ENCODE peak calls at places on chromosomes 3 and 15, in six cellular contexts. X, A, H, T, V and Z are unnamed samples.

GRCh38 chr15:74193305-74193718 is 9.3 kb downstream of the STRA6 start:
- DNase-seq in X (no peak), T (no peak), A (peak), V (no peak), H (peak), Z (peak)

GRCh38 chr3:25592510-25592968 is 72.2 kb downstream of the TOP2B start:
- DNase-seq in H (peak), V (no peak), A (peak), T (peak), X (peak), Z (no peak)

GRCh38 chr3:46489875-46490274 is 7.9 kb upstream of the RTP3 start:
- DNase-seq in V (no peak), H (no peak), T (no peak), X (no peak), A (peak), Z (no peak)

GRCh38 chr3:197593046-197593380 is 37.2 kb upstream of the BDH1 start:
- DNase-seq in V (no peak), T (no peak), A (no peak), X (no peak), H (no peak), Z (no peak)

GRCh38 chr15:85711590-85712192 is 83.0 kb downstream of the KLHL25 start:
- DNase-seq in H (no peak), X (no peak), V (no peak), A (peak), T (no peak), Z (no peak)

GRCh38 chr3:120435621-120436020 is 15.2 kb downstream of the FSTL1 start:
- DNase-seq in X (no peak), T (no peak), A (peak), H (peak), V (no peak), Z (no peak)

GRCh38 chr3:139982404-139982803 is 47.4 kb downstream of the CLSTN2 start:
- DNase-seq in V (no peak), X (no peak), A (peak), H (peak), T (no peak), Z (no peak)

GRCh38 chr15:80639168-80639555 is 55.9 kb upstream of the ABHD17C start:
- DNase-seq in V (no peak), T (no peak), A (peak), H (no peak), X (no peak), Z (no peak)

GRCh38 chr3:35200056-35200455 is 439.3 kb upstream of the ARPP21 start:
- DNase-seq in X (no peak), A (no peak), H (no peak), T (no peak), V (no peak), Z (no peak)

GRCh38 chr3:23068016-23068728 is 135.0 kb upstream of the UBE2E2 start:
- DNase-seq in A (no peak), H (no peak), V (no peak), T (no peak), X (no peak), Z (no peak)

GRCh38 chr15:36737430-36737891 is 158.0 kb downstream of the CDIN1 start:
- DNase-seq in V (no peak), T (no peak), A (peak), X (no peak), H (no peak), Z (no peak)

GRCh38 chr15:35393403-35393802 is 152.6 kb downstream of the DPH6 start:
- DNase-seq in H (peak), X (no peak), T (no peak), V (no peak), A (no peak), Z (no peak)

GRCh38 chr3:113695426-113695817 is 1.0 kb downstream of the USF3 start:
- DNase-seq in H (no peak), A (peak), V (no peak), X (no peak), T (no peak), Z (no peak)

GRCh38 chr3:9247361-9248231 is 1.9 kb downstream of the SRGAP3 start:
- DNase-seq in H (no peak), X (no peak), A (no peak), V (no peak), T (no peak), Z (no peak)
- H3K4me3 ChIP-seq in H (no peak), X (no peak), A (no peak), V (no peak), T (no peak), Z (no peak)

GRCh38 chr15:63599401-63600000 is 2.3 kb downstream of the FBXL22 start:
- DNase-seq in H (peak), A (peak), X (peak), V (peak), T (peak), Z (peak)
- TF ChIP-seq CTCF in H (peak), A (peak), X (peak), V (peak), T (peak), Z (peak)

GRCh38 chr3:71602256-71602655 is 18.7 kb upstream of the FOXP1 start:
- DNase-seq in X (no peak), H (peak), A (no peak), V (no peak), T (no peak), Z (no peak)
- H3K4me3 ChIP-seq in X (no peak), H (no peak), A (no peak), V (no peak), T (no peak), Z (no peak)

GRCh38 chr3:53881691-53882593 is at the start of gene ACTR8:
- DNase-seq in A (peak), H (peak), X (peak), V (peak), T (peak), Z (peak)
- TF ChIP-seq CTCF in A (no peak), H (no peak), X (no peak), V (peak), T (peak), Z (no peak)

GRCh38 chr15:31892513-31892912 is 137.8 kb upstream of the CHRNA7 start:
- DNase-seq in V (no peak), A (no peak), X (no peak), T (no peak), H (no peak), Z (no peak)

DNA sequence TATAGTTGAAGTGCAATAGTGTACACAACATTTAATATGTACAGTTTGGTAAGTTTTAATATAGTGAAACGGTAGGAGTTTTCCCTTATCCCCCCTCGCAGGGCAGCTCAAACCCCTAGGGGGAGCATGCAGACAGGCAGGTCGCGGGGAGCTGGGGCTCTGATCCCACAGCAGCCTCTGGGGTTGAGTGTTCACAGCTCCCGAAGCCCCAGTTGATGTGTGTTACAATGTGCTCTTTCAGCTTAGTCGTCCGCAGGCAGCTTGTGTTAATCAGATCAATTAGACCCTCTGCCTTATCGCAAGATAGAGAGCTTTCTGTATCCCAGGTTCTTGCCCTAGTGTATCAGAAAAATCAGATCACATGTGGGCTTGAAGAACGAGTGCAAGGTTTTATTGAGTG is 143.1 kb upstream of the CHRNA7 start:
- DNase-seq in H (no peak), A (no peak), X (no peak), T (no peak), V (no peak), Z (peak)
- H3K4me3 ChIP-seq in H (no peak), A (no peak), X (no peak), T (no peak), V (no peak), Z (no peak)

GRCh38 chr3:73094127-73094526 is 32.7 kb downstream of the EBLN2 start:
- DNase-seq in T (no peak), V (no peak), H (no peak), X (no peak), A (no peak), Z (no peak)
- TF ChIP-seq CTCF in T (no peak), V (no peak), H (no peak), X (no peak), A (no peak), Z (peak)